ENCODE peak calls at places on chromosomes 11 and 22, in eight cellular contexts. One of them, this sample, is unnamed.

GRCh38 chr22:42969348-42969975 is 45.5 kb downstream of the PACSIN2 start:
- DNase-seq in heart left ventricle: no peak
- DNase-seq in neural progenitor cell: no peak
- DNase-seq in endodermal cell: no peak
- DNase-seq in CD8-positive, alpha-beta memory T cell: no peak
- DNase-seq in brain microvascular endothelial cell: no peak
- DNase-seq in AG04450: no peak
- DNase-seq in PC-9: no peak
- DNase-seq in this sample: no peak

GRCh38 chr11:65584723-65585171 is 8.9 kb downstream of the EHBP1L1 start:
- DNase-seq in endodermal cell: peak; percentile 66
- DNase-seq in brain microvascular endothelial cell: no peak
- DNase-seq in PC-9: no peak
- DNase-seq in AG04450: no peak
- DNase-seq in neural progenitor cell: peak; percentile 61
- DNase-seq in CD8-positive, alpha-beta memory T cell: no peak
- DNase-seq in heart left ventricle: no peak
- DNase-seq in this sample: no peak

GRCh38 chr11:83641511-83641910 is 355.3 kb upstream of the CCDC90B start:
- DNase-seq in PC-9: no peak
- DNase-seq in neural progenitor cell: peak; percentile 48
- DNase-seq in heart left ventricle: peak; percentile 31
- DNase-seq in brain microvascular endothelial cell: no peak
- DNase-seq in AG04450: no peak
- DNase-seq in endodermal cell: peak; percentile 60
- DNase-seq in CD8-positive, alpha-beta memory T cell: no peak
- DNase-seq in this sample: no peak

GRCh38 chr11:116162541-116163230 is 610.1 kb downstream of the BUD13 start:
- DNase-seq in AG04450: no peak
- DNase-seq in PC-9: no peak
- DNase-seq in brain microvascular endothelial cell: no peak
- DNase-seq in CD8-positive, alpha-beta memory T cell: no peak
- DNase-seq in heart left ventricle: peak; percentile 52
- DNase-seq in neural progenitor cell: peak; percentile 87
- DNase-seq in endodermal cell: peak; percentile 69
- DNase-seq in this sample: no peak

GRCh38 chr11:128796275-128796674 is 70.8 kb downstream of the KCNJ1 start:
- DNase-seq in endodermal cell: no peak
- DNase-seq in AG04450: no peak
- DNase-seq in heart left ventricle: no peak
- DNase-seq in neural progenitor cell: no peak
- DNase-seq in PC-9: no peak
- DNase-seq in brain microvascular endothelial cell: peak; percentile 69
- DNase-seq in CD8-positive, alpha-beta memory T cell: no peak
- DNase-seq in this sample: peak; percentile 31

GRCh38 chr11:118622376-118623290 is 15.2 kb downstream of the PHLDB1 start:
- DNase-seq in brain microvascular endothelial cell: peak; percentile 58
- DNase-seq in neural progenitor cell: peak; percentile 49
- DNase-seq in heart left ventricle: peak; percentile 68
- DNase-seq in AG04450: no peak
- DNase-seq in PC-9: peak; percentile 98
- DNase-seq in endodermal cell: no peak
- DNase-seq in CD8-positive, alpha-beta memory T cell: no peak
- DNase-seq in this sample: peak; percentile 98

GRCh38 chr11:6817668-6818067 is 18.2 kb upstream of the OR6A2 start:
- DNase-seq in neural progenitor cell: peak; percentile 68
- DNase-seq in brain microvascular endothelial cell: no peak
- DNase-seq in AG04450: no peak
- DNase-seq in CD8-positive, alpha-beta memory T cell: no peak
- DNase-seq in PC-9: no peak
- DNase-seq in endodermal cell: peak; percentile 89
- DNase-seq in heart left ventricle: no peak
- DNase-seq in this sample: no peak

GRCh38 chr11:12831471-12832202 is 157.4 kb downstream of the TEAD1 start:
- DNase-seq in CD8-positive, alpha-beta memory T cell: no peak
- DNase-seq in PC-9: no peak
- DNase-seq in heart left ventricle: no peak
- DNase-seq in neural progenitor cell: no peak
- DNase-seq in AG04450: no peak
- DNase-seq in endodermal cell: no peak
- DNase-seq in brain microvascular endothelial cell: no peak
- DNase-seq in this sample: no peak

GRCh38 chr11:57546869-57547518 is 9.6 kb downstream of the SMTNL1 start:
- DNase-seq in neural progenitor cell: peak; percentile 64
- DNase-seq in PC-9: no peak
- DNase-seq in brain microvascular endothelial cell: peak; percentile 46
- DNase-seq in CD8-positive, alpha-beta memory T cell: no peak
- DNase-seq in heart left ventricle: no peak
- DNase-seq in AG04450: no peak
- DNase-seq in endodermal cell: peak; percentile 84
- DNase-seq in this sample: peak; percentile 58

GRCh38 chr11:92227233-92227593 is 2.6 kb downstream of the FAT3 start:
- DNase-seq in PC-9: no peak
- DNase-seq in neural progenitor cell: peak; percentile 70
- DNase-seq in AG04450: no peak
- DNase-seq in CD8-positive, alpha-beta memory T cell: no peak
- DNase-seq in brain microvascular endothelial cell: no peak
- DNase-seq in endodermal cell: peak; percentile 74
- DNase-seq in heart left ventricle: no peak
- DNase-seq in this sample: no peak

GRCh38 chr11:69640995-69641581 is at the start of gene CCND1:
- DNase-seq in CD8-positive, alpha-beta memory T cell: peak; percentile 48
- DNase-seq in AG04450: peak; percentile 86
- DNase-seq in neural progenitor cell: peak; percentile 96
- DNase-seq in brain microvascular endothelial cell: peak; percentile 90
- DNase-seq in PC-9: peak; percentile 83
- DNase-seq in endodermal cell: peak; percentile 97
- DNase-seq in heart left ventricle: peak; percentile 83
- DNase-seq in this sample: peak; percentile 61

GRCh38 chr11:15038963-15039362 is 34.4 kb upstream of the CALCB start:
- DNase-seq in brain microvascular endothelial cell: no peak
- DNase-seq in neural progenitor cell: peak; percentile 23
- DNase-seq in heart left ventricle: no peak
- DNase-seq in AG04450: no peak
- DNase-seq in endodermal cell: no peak
- DNase-seq in PC-9: no peak
- DNase-seq in CD8-positive, alpha-beta memory T cell: no peak
- DNase-seq in this sample: no peak

GRCh38 chr11:13465909-13466371 is 2.9 kb upstream of the BTBD10 start:
- DNase-seq in neural progenitor cell: no peak
- DNase-seq in AG04450: no peak
- DNase-seq in heart left ventricle: no peak
- DNase-seq in PC-9: peak; percentile 41
- DNase-seq in endodermal cell: no peak
- DNase-seq in CD8-positive, alpha-beta memory T cell: no peak
- DNase-seq in brain microvascular endothelial cell: peak; percentile 35
- DNase-seq in this sample: peak; percentile 24

GRCh38 chr22:28344893-28345292 is 334.7 kb downstream of the TTC28 start:
- DNase-seq in endodermal cell: no peak
- DNase-seq in AG04450: no peak
- DNase-seq in CD8-positive, alpha-beta memory T cell: no peak
- DNase-seq in PC-9: no peak
- DNase-seq in heart left ventricle: no peak
- DNase-seq in neural progenitor cell: no peak
- DNase-seq in brain microvascular endothelial cell: no peak
- DNase-seq in this sample: no peak

GRCh38 chr11:99841885-99842284 is 821.1 kb downstream of the CNTN5 start:
- DNase-seq in PC-9: no peak
- DNase-seq in CD8-positive, alpha-beta memory T cell: no peak
- DNase-seq in AG04450: no peak
- DNase-seq in neural progenitor cell: no peak
- DNase-seq in endodermal cell: no peak
- DNase-seq in heart left ventricle: no peak
- DNase-seq in brain microvascular endothelial cell: no peak
- DNase-seq in this sample: no peak

GRCh38 chr11:64787526-64788320 is 9.4 kb upstream of the SF1 start:
- DNase-seq in heart left ventricle: no peak
- DNase-seq in PC-9: peak; percentile 43
- DNase-seq in AG04450: no peak
- DNase-seq in CD8-positive, alpha-beta memory T cell: peak; percentile 70
- DNase-seq in brain microvascular endothelial cell: peak; percentile 45
- DNase-seq in endodermal cell: peak; percentile 92
- DNase-seq in neural progenitor cell: peak; percentile 77
- DNase-seq in this sample: no peak

GRCh38 chr22:29587938-29588699 is 7.2 kb upstream of the NIPSNAP1 start:
- DNase-seq in PC-9: peak; percentile 77
- DNase-seq in AG04450: peak; percentile 50
- DNase-seq in neural progenitor cell: no peak
- DNase-seq in CD8-positive, alpha-beta memory T cell: no peak
- DNase-seq in heart left ventricle: no peak
- DNase-seq in endodermal cell: no peak
- DNase-seq in brain microvascular endothelial cell: peak; percentile 74
- DNase-seq in this sample: peak; percentile 91

GRCh38 chr11:17389205-17389956 is 922 bp upstream of the KCNJ11 start:
- DNase-seq in neural progenitor cell: peak; percentile 93
- DNase-seq in AG04450: no peak
- DNase-seq in brain microvascular endothelial cell: no peak
- DNase-seq in heart left ventricle: peak; percentile 67
- DNase-seq in PC-9: peak; percentile 53
- DNase-seq in CD8-positive, alpha-beta memory T cell: peak; percentile 86
- DNase-seq in endodermal cell: peak; percentile 94
- DNase-seq in this sample: no peak

GRCh38 chr11:114384487-114384886 is 15.8 kb downstream of the C11orf71 start:
- DNase-seq in AG04450: no peak
- DNase-seq in endodermal cell: no peak
- DNase-seq in heart left ventricle: no peak
- DNase-seq in brain microvascular endothelial cell: no peak
- DNase-seq in neural progenitor cell: no peak
- DNase-seq in CD8-positive, alpha-beta memory T cell: no peak
- DNase-seq in PC-9: no peak
- DNase-seq in this sample: no peak
- H3K27ac ChIP-seq in AG04450: no peak overlapping the region
- H3K27ac ChIP-seq in endodermal cell: no peak overlapping the region
- H3K27ac ChIP-seq in heart left ventricle: no peak overlapping the region
- H3K27ac ChIP-seq in brain microvascular endothelial cell: no peak overlapping the region
- H3K27ac ChIP-seq in neural progenitor cell: no peak overlapping the region
- H3K27ac ChIP-seq in CD8-positive, alpha-beta memory T cell: no peak overlapping the region
- H3K27ac ChIP-seq in PC-9: no peak overlapping the region
- H3K27ac ChIP-seq in this sample: no peak overlapping the region

GRCh38 chr22:45812910-45813309 is 141.3 kb downstream of the ATXN10 start:
- DNase-seq in CD8-positive, alpha-beta memory T cell: no peak
- DNase-seq in PC-9: no peak
- DNase-seq in heart left ventricle: no peak
- DNase-seq in brain microvascular endothelial cell: no peak
- DNase-seq in endodermal cell: no peak
- DNase-seq in AG04450: no peak
- DNase-seq in neural progenitor cell: no peak
- DNase-seq in this sample: no peak

GRCh38 chr22:45817705-45818104 is 146.1 kb downstream of the ATXN10 start:
- DNase-seq in heart left ventricle: no peak
- DNase-seq in neural progenitor cell: no peak
- DNase-seq in PC-9: no peak
- DNase-seq in endodermal cell: no peak
- DNase-seq in AG04450: no peak
- DNase-seq in CD8-positive, alpha-beta memory T cell: no peak
- DNase-seq in brain microvascular endothelial cell: no peak
- DNase-seq in this sample: no peak

GRCh38 chr22:45818130-45819085 is 146.8 kb downstream of the ATXN10 start:
- DNase-seq in neural progenitor cell: peak; percentile 51
- DNase-seq in PC-9: no peak
- DNase-seq in heart left ventricle: peak; percentile 44
- DNase-seq in endodermal cell: peak; percentile 73
- DNase-seq in brain microvascular endothelial cell: no peak
- DNase-seq in AG04450: no peak
- DNase-seq in CD8-positive, alpha-beta memory T cell: no peak
- DNase-seq in this sample: no peak

GRCh38 chr22:45819305-45819704 is 147.7 kb downstream of the ATXN10 start:
- DNase-seq in neural progenitor cell: no peak
- DNase-seq in PC-9: no peak
- DNase-seq in CD8-positive, alpha-beta memory T cell: no peak
- DNase-seq in heart left ventricle: no peak
- DNase-seq in endodermal cell: no peak
- DNase-seq in AG04450: no peak
- DNase-seq in brain microvascular endothelial cell: no peak
- DNase-seq in this sample: no peak

GRCh38 chr22:45816771-45817170 is 145.1 kb downstream of the ATXN10 start:
- DNase-seq in AG04450: no peak
- DNase-seq in brain microvascular endothelial cell: no peak
- DNase-seq in neural progenitor cell: no peak
- DNase-seq in PC-9: no peak
- DNase-seq in heart left ventricle: no peak
- DNase-seq in CD8-positive, alpha-beta memory T cell: no peak
- DNase-seq in endodermal cell: no peak
- DNase-seq in this sample: peak; percentile 17
- H3K27ac ChIP-seq in AG04450: no peak overlapping the region
- H3K27ac ChIP-seq in brain microvascular endothelial cell: no peak overlapping the region
- H3K27ac ChIP-seq in neural progenitor cell: no peak overlapping the region
- H3K27ac ChIP-seq in PC-9: no peak overlapping the region
- H3K27ac ChIP-seq in heart left ventricle: no peak overlapping the region
- H3K27ac ChIP-seq in CD8-positive, alpha-beta memory T cell: no peak overlapping the region
- H3K27ac ChIP-seq in endodermal cell: no peak overlapping the region
- H3K27ac ChIP-seq in this sample: no peak overlapping the region

GRCh38 chr11:85590848-85591483 is 36.2 kb downstream of the DLG2 start:
- DNase-seq in endodermal cell: no peak
- DNase-seq in neural progenitor cell: peak; percentile 49
- DNase-seq in CD8-positive, alpha-beta memory T cell: no peak
- DNase-seq in AG04450: peak; percentile 4
- DNase-seq in brain microvascular endothelial cell: peak; percentile 2
- DNase-seq in heart left ventricle: no peak
- DNase-seq in PC-9: peak; percentile 52
- DNase-seq in this sample: peak; percentile 49

DNA sequence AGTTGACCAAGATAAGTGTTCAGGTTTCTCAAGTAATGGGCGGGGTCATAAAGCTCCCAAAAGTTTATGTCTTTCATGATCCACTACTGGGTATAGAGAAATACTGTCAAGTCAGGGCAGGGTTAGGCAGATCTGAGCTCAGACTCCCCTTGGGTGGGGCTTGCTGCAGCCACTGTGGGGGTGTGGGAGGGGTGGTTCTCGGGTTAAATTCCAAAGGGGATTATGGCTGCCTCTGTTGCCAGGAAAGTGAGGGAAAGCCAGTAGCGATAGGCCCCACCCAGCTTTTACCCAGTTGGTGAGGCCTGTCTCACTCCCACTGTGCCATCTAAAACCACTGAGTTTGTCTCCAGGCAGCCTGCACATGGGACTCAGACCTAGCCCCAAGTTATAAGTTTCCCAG is 37.8 kb downstream of the DLG2 start:
- DNase-seq in heart left ventricle: no peak
- DNase-seq in endodermal cell: peak; percentile 66
- DNase-seq in neural progenitor cell: peak; percentile 58
- DNase-seq in brain microvascular endothelial cell: no peak
- DNase-seq in PC-9: no peak
- DNase-seq in AG04450: no peak
- DNase-seq in CD8-positive, alpha-beta memory T cell: no peak
- DNase-seq in this sample: peak; percentile 11
- H3K27ac ChIP-seq in heart left ventricle: no peak overlapping the region
- H3K27ac ChIP-seq in endodermal cell: no peak overlapping the region
- H3K27ac ChIP-seq in neural progenitor cell: no peak overlapping the region
- H3K27ac ChIP-seq in brain microvascular endothelial cell: no peak overlapping the region
- H3K27ac ChIP-seq in PC-9: no peak overlapping the region
- H3K27ac ChIP-seq in AG04450: no peak overlapping the region
- H3K27ac ChIP-seq in CD8-positive, alpha-beta memory T cell: no peak overlapping the region
- H3K27ac ChIP-seq in this sample: no peak overlapping the region

DNA sequence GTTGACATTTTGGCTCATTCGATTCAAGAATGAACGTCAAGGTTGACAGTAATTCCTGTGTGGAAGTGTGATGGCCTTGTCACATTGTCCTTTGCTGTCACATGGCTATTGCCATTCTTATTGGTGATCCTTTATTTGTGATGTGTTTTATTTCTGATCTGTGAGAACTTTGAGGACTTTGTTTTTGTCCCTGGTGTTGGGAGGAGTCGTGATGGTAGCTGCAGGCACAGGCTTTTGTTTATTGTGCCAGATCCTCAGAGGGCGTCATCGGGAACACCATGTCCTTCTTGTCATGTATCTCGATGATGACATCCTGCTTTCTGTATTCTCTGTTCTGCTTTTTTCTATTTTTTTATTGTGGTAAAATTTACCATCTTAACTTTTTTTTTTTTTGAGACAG is 5.6 kb downstream of the PICK1 start:
- DNase-seq in brain microvascular endothelial cell: no peak
- DNase-seq in AG04450: no peak
- DNase-seq in endodermal cell: no peak
- DNase-seq in neural progenitor cell: no peak
- DNase-seq in PC-9: no peak
- DNase-seq in CD8-positive, alpha-beta memory T cell: no peak
- DNase-seq in heart left ventricle: no peak
- DNase-seq in this sample: no peak
- H3K27ac ChIP-seq in brain microvascular endothelial cell: no peak overlapping the region
- H3K27ac ChIP-seq in AG04450: no peak overlapping the region
- H3K27ac ChIP-seq in endodermal cell: no peak overlapping the region
- H3K27ac ChIP-seq in neural progenitor cell: no peak overlapping the region
- H3K27ac ChIP-seq in PC-9: no peak overlapping the region
- H3K27ac ChIP-seq in CD8-positive, alpha-beta memory T cell: no peak overlapping the region
- H3K27ac ChIP-seq in heart left ventricle: peak overlapping the region; percentile 11
- H3K27ac ChIP-seq in this sample: no peak overlapping the region

This sample was measured in foreskin keratinocyte.